ENCODE peak calls at places on chromosomes 3 and 15, in six cellular contexts. One of them, this sample, is unnamed.

GRCh38 chr3:16467368-16467767 is 46.1 kb downstream of the RFTN1 start:
- DNase-seq in lower lobe of right lung: no peak
- DNase-seq in skeletal muscle cell: no peak
- DNase-seq in KG1: no peak
- DNase-seq in AG20443: no peak
- DNase-seq in activated CD8-positive, alpha-beta memory T cell treated with anti-CD3 and anti-CD28 coated beads, Interleukin-2, amount 50 U/mL, for 48 hours: peak; percentile 62
- DNase-seq in this sample: no peak

GRCh38 chr3:132682201-132682600 is 22.1 kb downstream of the UBA5 start:
- DNase-seq in skeletal muscle cell: no peak
- DNase-seq in activated CD8-positive, alpha-beta memory T cell treated with anti-CD3 and anti-CD28 coated beads, Interleukin-2, amount 50 U/mL, for 48 hours: no peak
- DNase-seq in lower lobe of right lung: no peak
- DNase-seq in AG20443: no peak
- DNase-seq in KG1: no peak
- DNase-seq in this sample: no peak

GRCh38 chr15:78308422-78309021 is 9.1 kb upstream of the SKIC8 start:
- DNase-seq in AG20443: peak; percentile 86
- DNase-seq in skeletal muscle cell: no peak
- DNase-seq in KG1: peak; percentile 29
- DNase-seq in activated CD8-positive, alpha-beta memory T cell treated with anti-CD3 and anti-CD28 coated beads, Interleukin-2, amount 50 U/mL, for 48 hours: peak; percentile 84
- DNase-seq in lower lobe of right lung: peak; percentile 76
- DNase-seq in this sample: peak; percentile 38

GRCh38 chr3:5188419-5189405 is 1.2 kb downstream of the EDEM1 start:
- DNase-seq in lower lobe of right lung: peak; percentile 75
- DNase-seq in AG20443: peak; percentile 33
- DNase-seq in activated CD8-positive, alpha-beta memory T cell treated with anti-CD3 and anti-CD28 coated beads, Interleukin-2, amount 50 U/mL, for 48 hours: peak; percentile 75
- DNase-seq in KG1: peak; percentile 60
- DNase-seq in skeletal muscle cell: no peak
- DNase-seq in this sample: peak; percentile 9

GRCh38 chr3:52176951-52177700 is 20.8 kb upstream of the ALAS1 start:
- DNase-seq in AG20443: no peak
- DNase-seq in KG1: no peak
- DNase-seq in lower lobe of right lung: no peak
- DNase-seq in activated CD8-positive, alpha-beta memory T cell treated with anti-CD3 and anti-CD28 coated beads, Interleukin-2, amount 50 U/mL, for 48 hours: no peak
- DNase-seq in skeletal muscle cell: no peak
- DNase-seq in this sample: no peak

GRCh38 chr15:62253294-62253693 is 88.2 kb upstream of the C2CD4B start:
- DNase-seq in KG1: no peak
- DNase-seq in AG20443: no peak
- DNase-seq in activated CD8-positive, alpha-beta memory T cell treated with anti-CD3 and anti-CD28 coated beads, Interleukin-2, amount 50 U/mL, for 48 hours: no peak
- DNase-seq in skeletal muscle cell: no peak
- DNase-seq in lower lobe of right lung: no peak
- DNase-seq in this sample: no peak

GRCh38 chr3:60046212-60046611 is 996.4 kb upstream of the CFAP20DC start:
- DNase-seq in activated CD8-positive, alpha-beta memory T cell treated with anti-CD3 and anti-CD28 coated beads, Interleukin-2, amount 50 U/mL, for 48 hours: no peak
- DNase-seq in skeletal muscle cell: no peak
- DNase-seq in lower lobe of right lung: no peak
- DNase-seq in KG1: no peak
- DNase-seq in AG20443: no peak
- DNase-seq in this sample: no peak

GRCh38 chr15:34719051-34719882 is 35.5 kb downstream of the GJD2 start:
- DNase-seq in activated CD8-positive, alpha-beta memory T cell treated with anti-CD3 and anti-CD28 coated beads, Interleukin-2, amount 50 U/mL, for 48 hours: no peak
- DNase-seq in AG20443: no peak
- DNase-seq in lower lobe of right lung: no peak
- DNase-seq in skeletal muscle cell: no peak
- DNase-seq in KG1: no peak
- DNase-seq in this sample: no peak

GRCh38 chr3:130906374-130906995 is 12.6 kb downstream of the ATP2C1 start:
- DNase-seq in skeletal muscle cell: no peak
- DNase-seq in lower lobe of right lung: no peak
- DNase-seq in activated CD8-positive, alpha-beta memory T cell treated with anti-CD3 and anti-CD28 coated beads, Interleukin-2, amount 50 U/mL, for 48 hours: no peak
- DNase-seq in AG20443: no peak
- DNase-seq in KG1: no peak
- DNase-seq in this sample: peak; percentile 54

GRCh38 chr3:176041812-176042211 is 1155.5 kb downstream of the TBL1XR1 start:
- DNase-seq in KG1: no peak
- DNase-seq in skeletal muscle cell: peak; percentile 6
- DNase-seq in AG20443: peak; percentile 7
- DNase-seq in lower lobe of right lung: no peak
- DNase-seq in activated CD8-positive, alpha-beta memory T cell treated with anti-CD3 and anti-CD28 coated beads, Interleukin-2, amount 50 U/mL, for 48 hours: no peak
- DNase-seq in this sample: no peak

GRCh38 chr3:168096210-168096795 is 579 bp upstream of the GOLIM4 start:
- DNase-seq in skeletal muscle cell: peak; percentile 91
- DNase-seq in KG1: peak; percentile 84
- DNase-seq in lower lobe of right lung: peak; percentile 75
- DNase-seq in AG20443: peak; percentile 81
- DNase-seq in activated CD8-positive, alpha-beta memory T cell treated with anti-CD3 and anti-CD28 coated beads, Interleukin-2, amount 50 U/mL, for 48 hours: peak; percentile 56
- DNase-seq in this sample: peak; percentile 95

GRCh38 chr15:79401301-79401700 is 30.8 kb upstream of the MINAR1 start:
- DNase-seq in KG1: no peak
- DNase-seq in AG20443: no peak
- DNase-seq in activated CD8-positive, alpha-beta memory T cell treated with anti-CD3 and anti-CD28 coated beads, Interleukin-2, amount 50 U/mL, for 48 hours: no peak
- DNase-seq in skeletal muscle cell: no peak
- DNase-seq in lower lobe of right lung: no peak
- DNase-seq in this sample: no peak

GRCh38 chr3:55488398-55489055 is 1.4 kb upstream of the WNT5A start:
- DNase-seq in lower lobe of right lung: peak; percentile 74
- DNase-seq in KG1: no peak
- DNase-seq in skeletal muscle cell: no peak
- DNase-seq in AG20443: peak; percentile 90
- DNase-seq in activated CD8-positive, alpha-beta memory T cell treated with anti-CD3 and anti-CD28 coated beads, Interleukin-2, amount 50 U/mL, for 48 hours: peak; percentile 60
- DNase-seq in this sample: peak; percentile 85

GRCh38 chr3:186025161-186025560 is 83.7 kb downstream of the ETV5 start:
- DNase-seq in skeletal muscle cell: peak; percentile 83
- DNase-seq in activated CD8-positive, alpha-beta memory T cell treated with anti-CD3 and anti-CD28 coated beads, Interleukin-2, amount 50 U/mL, for 48 hours: peak; percentile 84
- DNase-seq in KG1: no peak
- DNase-seq in lower lobe of right lung: no peak
- DNase-seq in AG20443: peak; percentile 26
- DNase-seq in this sample: peak; percentile 15

This sample was measured in HFFc6.